ENCODE peak calls at places on chromosomes 13 and 19, in six cellular contexts. One of them, this sample, is unnamed.

GRCh38 chr19:13396256-13397080 is 109.8 kb downstream of the CACNA1A start:
- DNase-seq in endothelial cell: peak; percentile 64
- DNase-seq in non-pigmented ciliary epithelial cell: no peak
- DNase-seq in GM04504: peak; percentile 48
- DNase-seq in NCI-H1105: no peak
- DNase-seq in progenitor cell of endocrine pancreas: peak; percentile 30
- DNase-seq in this sample: peak; percentile 83

GRCh38 chr13:75485286-75486062 is 3.5 kb upstream of the TBC1D4 start:
- DNase-seq in endothelial cell: no peak
- DNase-seq in non-pigmented ciliary epithelial cell: peak; percentile 70
- DNase-seq in GM04504: no peak
- DNase-seq in NCI-H1105: no peak
- DNase-seq in progenitor cell of endocrine pancreas: no peak
- DNase-seq in this sample: no peak

GRCh38 chr19:22634450-22634827 is 315 bp downstream of the ZNF492 start:
- DNase-seq in endothelial cell: no peak
- DNase-seq in non-pigmented ciliary epithelial cell: no peak
- DNase-seq in GM04504: no peak
- DNase-seq in NCI-H1105: no peak
- DNase-seq in progenitor cell of endocrine pancreas: no peak
- DNase-seq in this sample: no peak

GRCh38 chr13:64305246-64305645 is 2889.6 kb upstream of the PCDH20 start:
- DNase-seq in endothelial cell: no peak
- DNase-seq in non-pigmented ciliary epithelial cell: peak; percentile 28
- DNase-seq in GM04504: no peak
- DNase-seq in NCI-H1105: no peak
- DNase-seq in progenitor cell of endocrine pancreas: no peak
- DNase-seq in this sample: no peak

GRCh38 chr13:23991119-23991518 is 93.8 kb upstream of the C1QTNF9B start:
- DNase-seq in endothelial cell: no peak
- DNase-seq in non-pigmented ciliary epithelial cell: no peak
- DNase-seq in GM04504: no peak
- DNase-seq in NCI-H1105: no peak
- DNase-seq in progenitor cell of endocrine pancreas: no peak
- DNase-seq in this sample: no peak

GRCh38 chr19:11197291-11198174 is at the start of gene KANK2:
- DNase-seq in endothelial cell: peak; percentile 88
- DNase-seq in non-pigmented ciliary epithelial cell: no peak
- DNase-seq in GM04504: peak; percentile 61
- DNase-seq in NCI-H1105: peak; percentile 85
- DNase-seq in progenitor cell of endocrine pancreas: peak; percentile 89
- DNase-seq in this sample: no peak

GRCh38 chr13:34931572-34931971 is 10.5 kb upstream of the NBEA start:
- DNase-seq in endothelial cell: no peak
- DNase-seq in non-pigmented ciliary epithelial cell: no peak
- DNase-seq in GM04504: no peak
- DNase-seq in NCI-H1105: no peak
- DNase-seq in progenitor cell of endocrine pancreas: no peak
- DNase-seq in this sample: no peak

GRCh38 chr13:79870766-79871165 is 389.8 kb downstream of the NDFIP2 start:
- DNase-seq in endothelial cell: no peak
- DNase-seq in non-pigmented ciliary epithelial cell: peak; percentile 8
- DNase-seq in GM04504: no peak
- DNase-seq in NCI-H1105: no peak
- DNase-seq in progenitor cell of endocrine pancreas: no peak
- DNase-seq in this sample: no peak

GRCh38 chr19:53511933-53512374 is 26.0 kb upstream of the ZNF331 start:
- DNase-seq in endothelial cell: peak; percentile 79
- DNase-seq in non-pigmented ciliary epithelial cell: peak; percentile 30
- DNase-seq in GM04504: peak; percentile 33
- DNase-seq in NCI-H1105: no peak
- DNase-seq in progenitor cell of endocrine pancreas: peak; percentile 60
- DNase-seq in this sample: peak; percentile 75

GRCh38 chr13:54356849-54357248 is 1328.2 kb downstream of the OLFM4 start:
- DNase-seq in endothelial cell: no peak
- DNase-seq in non-pigmented ciliary epithelial cell: no peak
- DNase-seq in GM04504: no peak
- DNase-seq in NCI-H1105: no peak
- DNase-seq in progenitor cell of endocrine pancreas: no peak
- DNase-seq in this sample: peak; percentile 65

GRCh38 chr19:41868120-41868988 is 8.3 kb downstream of the RPS19 start:
- DNase-seq in endothelial cell: no peak
- DNase-seq in non-pigmented ciliary epithelial cell: no peak
- DNase-seq in GM04504: no peak
- DNase-seq in NCI-H1105: peak; percentile 15
- DNase-seq in progenitor cell of endocrine pancreas: no peak
- DNase-seq in this sample: no peak

GRCh38 chr19:45186509-45187334 is 8.1 kb downstream of the BLOC1S3 start:
- DNase-seq in endothelial cell: no peak
- DNase-seq in non-pigmented ciliary epithelial cell: no peak
- DNase-seq in GM04504: no peak
- DNase-seq in NCI-H1105: no peak
- DNase-seq in progenitor cell of endocrine pancreas: no peak
- DNase-seq in this sample: no peak

GRCh38 chr19:2603320-2603719 is 99.2 kb downstream of the GNG7 start:
- DNase-seq in endothelial cell: no peak
- DNase-seq in non-pigmented ciliary epithelial cell: no peak
- DNase-seq in GM04504: peak; percentile 55
- DNase-seq in NCI-H1105: no peak
- DNase-seq in progenitor cell of endocrine pancreas: no peak
- DNase-seq in this sample: no peak

GRCh38 chr19:55070755-55071502 is 4.7 kb upstream of the EPS8L1 start:
- DNase-seq in endothelial cell: no peak
- DNase-seq in non-pigmented ciliary epithelial cell: no peak
- DNase-seq in GM04504: peak; percentile 29
- DNase-seq in NCI-H1105: no peak
- DNase-seq in progenitor cell of endocrine pancreas: no peak
- DNase-seq in this sample: no peak

GRCh38 chr19:12112701-12113100 is 27.4 kb downstream of the ZNF20 start:
- DNase-seq in endothelial cell: no peak
- DNase-seq in non-pigmented ciliary epithelial cell: no peak
- DNase-seq in GM04504: no peak
- DNase-seq in NCI-H1105: no peak
- DNase-seq in progenitor cell of endocrine pancreas: no peak
- DNase-seq in this sample: no peak

GRCh38 chr19:46727757-46728156 is 10.8 kb upstream of the PRKD2 start:
- DNase-seq in endothelial cell: no peak
- DNase-seq in non-pigmented ciliary epithelial cell: no peak
- DNase-seq in GM04504: no peak
- DNase-seq in NCI-H1105: no peak
- DNase-seq in progenitor cell of endocrine pancreas: no peak
- DNase-seq in this sample: no peak

GRCh38 chr19:858868-859843 is at the start of gene CFD:
- DNase-seq in endothelial cell: no peak
- DNase-seq in non-pigmented ciliary epithelial cell: no peak
- DNase-seq in GM04504: no peak
- DNase-seq in NCI-H1105: no peak
- DNase-seq in progenitor cell of endocrine pancreas: no peak
- DNase-seq in this sample: no peak

GRCh38 chr13:30702006-30702405 is 33.3 kb upstream of the ALOX5AP start:
- DNase-seq in endothelial cell: no peak
- DNase-seq in non-pigmented ciliary epithelial cell: no peak
- DNase-seq in GM04504: no peak
- DNase-seq in NCI-H1105: no peak
- DNase-seq in progenitor cell of endocrine pancreas: no peak
- DNase-seq in this sample: no peak

GRCh38 chr19:35669566-35669965 is 3.2 kb downstream of the UPK1A start:
- DNase-seq in endothelial cell: no peak
- DNase-seq in non-pigmented ciliary epithelial cell: no peak
- DNase-seq in GM04504: no peak
- DNase-seq in NCI-H1105: no peak
- DNase-seq in progenitor cell of endocrine pancreas: no peak
- DNase-seq in this sample: no peak

GRCh38 chr13:51158923-51159322 is 47.8 kb upstream of the C13orf42 start:
- DNase-seq in endothelial cell: no peak
- DNase-seq in non-pigmented ciliary epithelial cell: no peak
- DNase-seq in GM04504: peak; percentile 2
- DNase-seq in NCI-H1105: no peak
- DNase-seq in progenitor cell of endocrine pancreas: no peak
- DNase-seq in this sample: no peak

GRCh38 chr19:49746206-49746958 is 16.7 kb downstream of the TSKS start:
- DNase-seq in endothelial cell: no peak
- DNase-seq in non-pigmented ciliary epithelial cell: no peak
- DNase-seq in GM04504: no peak
- DNase-seq in NCI-H1105: no peak
- DNase-seq in progenitor cell of endocrine pancreas: no peak
- DNase-seq in this sample: peak; percentile 78

GRCh38 chr13:53015971-53016370 is 12.6 kb upstream of the OLFM4 start:
- DNase-seq in endothelial cell: peak; percentile 10
- DNase-seq in non-pigmented ciliary epithelial cell: no peak
- DNase-seq in GM04504: no peak
- DNase-seq in NCI-H1105: no peak
- DNase-seq in progenitor cell of endocrine pancreas: no peak
- DNase-seq in this sample: no peak

GRCh38 chr13:102707465-102707864 is 12.6 kb upstream of the METTL21C start:
- DNase-seq in endothelial cell: no peak
- DNase-seq in non-pigmented ciliary epithelial cell: peak; percentile 70
- DNase-seq in GM04504: peak; percentile 89
- DNase-seq in NCI-H1105: peak; percentile 24
- DNase-seq in progenitor cell of endocrine pancreas: no peak
- DNase-seq in this sample: no peak

GRCh38 chr19:1365964-1366695 is 17.6 kb upstream of the NDUFS7 start:
- DNase-seq in endothelial cell: no peak
- DNase-seq in non-pigmented ciliary epithelial cell: no peak
- DNase-seq in GM04504: no peak
- DNase-seq in NCI-H1105: no peak
- DNase-seq in progenitor cell of endocrine pancreas: no peak
- DNase-seq in this sample: no peak

GRCh38 chr19:4494691-4495064 is 22.6 kb downstream of the HDGFL2 start:
- DNase-seq in endothelial cell: no peak
- DNase-seq in non-pigmented ciliary epithelial cell: no peak
- DNase-seq in GM04504: no peak
- DNase-seq in NCI-H1105: no peak
- DNase-seq in progenitor cell of endocrine pancreas: no peak
- DNase-seq in this sample: no peak

GRCh38 chr19:575527-576506 is 3.4 kb downstream of the BSG start:
- DNase-seq in endothelial cell: no peak
- DNase-seq in non-pigmented ciliary epithelial cell: no peak
- DNase-seq in GM04504: no peak
- DNase-seq in NCI-H1105: no peak
- DNase-seq in progenitor cell of endocrine pancreas: no peak
- DNase-seq in this sample: no peak

GRCh38 chr19:46625731-46626130 is 842 bp upstream of the PTGIR start:
- DNase-seq in endothelial cell: no peak
- DNase-seq in non-pigmented ciliary epithelial cell: no peak
- DNase-seq in GM04504: no peak
- DNase-seq in NCI-H1105: no peak
- DNase-seq in progenitor cell of endocrine pancreas: no peak
- DNase-seq in this sample: no peak

GRCh38 chr13:49681837-49682236 is 9.4 kb downstream of the EBPL start:
- DNase-seq in endothelial cell: no peak
- DNase-seq in non-pigmented ciliary epithelial cell: no peak
- DNase-seq in GM04504: peak; percentile 70
- DNase-seq in NCI-H1105: peak; percentile 53
- DNase-seq in progenitor cell of endocrine pancreas: no peak
- DNase-seq in this sample: no peak

GRCh38 chr19:38142176-38143035 is 81.6 kb downstream of the DPF1 start:
- DNase-seq in endothelial cell: peak; percentile 72
- DNase-seq in non-pigmented ciliary epithelial cell: no peak
- DNase-seq in GM04504: peak; percentile 10
- DNase-seq in NCI-H1105: peak; percentile 37
- DNase-seq in progenitor cell of endocrine pancreas: peak; percentile 38
- DNase-seq in this sample: peak; percentile 40

GRCh38 chr19:4720037-4720700 is 3.5 kb downstream of the DPP9 start:
- DNase-seq in endothelial cell: no peak
- DNase-seq in non-pigmented ciliary epithelial cell: no peak
- DNase-seq in GM04504: no peak
- DNase-seq in NCI-H1105: no peak
- DNase-seq in progenitor cell of endocrine pancreas: no peak
- DNase-seq in this sample: no peak

GRCh38 chr19:40387151-40387550 is 2.8 kb downstream of the HIPK4 start:
- DNase-seq in endothelial cell: no peak
- DNase-seq in non-pigmented ciliary epithelial cell: no peak
- DNase-seq in GM04504: no peak
- DNase-seq in NCI-H1105: no peak
- DNase-seq in progenitor cell of endocrine pancreas: no peak
- DNase-seq in this sample: no peak

This sample was measured in iPS DF 19.7.